ENCODE peak calls at places on chromosomes 6 and 20, in eight cellular contexts. P, G, A, X, F, V, H and J are unnamed samples.

GRCh38 chr20:17669306-17669931 is 12.6 kb downstream of the RRBP1 start:
- DNase-seq in X (no peak), A (no peak), F (no peak), G (no peak), P (no peak), H (no peak), V (no peak), J (no peak)

GRCh38 chr6:163825033-163825432 is 410.5 kb downstream of the QKI start:
- DNase-seq in G (no peak), V (peak), X (peak), A (no peak), P (peak), H (no peak), F (no peak), J (no peak)

GRCh38 chr6:6699741-6700367 is 111.3 kb downstream of the LY86 start:
- DNase-seq in P (peak), F (peak), H (no peak), X (peak), V (peak), G (no peak), A (no peak), J (peak)

GRCh38 chr6:140909620-140910019 is 1223.1 kb upstream of the GJE1 start:
- DNase-seq in X (no peak), H (no peak), P (no peak), G (no peak), V (no peak), A (no peak), F (no peak), J (no peak)

GRCh38 chr6:122604676-122605075 is 5.5 kb upstream of the PKIB start:
- DNase-seq in P (no peak), F (no peak), A (no peak), X (no peak), V (no peak), G (no peak), H (no peak), J (no peak)

GRCh38 chr6:31666337-31666960 is 569 bp downstream of the CSNK2B start:
- DNase-seq in V (peak), P (no peak), F (no peak), A (no peak), X (no peak), H (no peak), G (no peak), J (no peak)

GRCh38 chr6:13522639-13523038 is 35.2 kb upstream of the GFOD1 start:
- DNase-seq in G (no peak), H (no peak), X (peak), P (no peak), A (no peak), F (no peak), V (no peak), J (no peak)

GRCh38 chr20:58700121-58700780 is 7.7 kb downstream of the NPEPL1 start:
- DNase-seq in P (no peak), G (no peak), V (no peak), H (no peak), X (peak), F (peak), A (no peak), J (no peak)

GRCh38 chr6:83442752-83443151 is 11.9 kb upstream of the ME1 start:
- DNase-seq in P (no peak), F (no peak), X (peak), V (peak), A (no peak), H (no peak), G (no peak), J (no peak)

GRCh38 chr6:45663181-45664180 is 285.7 kb upstream of the SUPT3H start:
- DNase-seq in A (no peak), X (peak), G (no peak), P (no peak), V (no peak), H (peak), F (peak), J (no peak)

GRCh38 chr6:80403365-80403764 is 296.9 kb downstream of the BCKDHB start:
- DNase-seq in P (no peak), H (no peak), X (no peak), F (no peak), G (no peak), V (no peak), A (no peak), J (no peak)

GRCh38 chr6:19354181-19354580 is 483.0 kb upstream of the ID4 start:
- DNase-seq in X (no peak), H (no peak), F (no peak), G (no peak), V (no peak), A (no peak), P (no peak), J (no peak)

GRCh38 chr6:33160728-33161323 is 31.4 kb downstream of the COL11A2 start:
- DNase-seq in X (peak), F (no peak), P (peak), G (no peak), A (no peak), V (peak), H (no peak), J (no peak)

GRCh38 chr20:57618091-57618765 is 2.0 kb downstream of the ZBP1 start:
- DNase-seq in V (peak), F (no peak), A (peak), G (peak), X (no peak), P (peak), H (peak), J (peak)

GRCh38 chr6:7685276-7685675 is 40.6 kb upstream of the BMP6 start:
- DNase-seq in H (no peak), A (no peak), F (no peak), G (no peak), V (peak), P (no peak), X (no peak), J (no peak)

GRCh38 chr6:147029923-147030322 is 174.3 kb upstream of the STXBP5 start:
- DNase-seq in F (no peak), V (no peak), P (no peak), A (no peak), H (no peak), X (no peak), G (no peak), J (no peak)

GRCh38 chr6:112468359-112468758 is 121.2 kb downstream of the RFPL4B start:
- DNase-seq in P (no peak), G (no peak), F (no peak), X (peak), H (no peak), A (no peak), V (peak), J (no peak)

GRCh38 chr6:131652472-131652871 is 15.4 kb downstream of the ENPP3 start:
- DNase-seq in F (no peak), X (no peak), G (no peak), P (no peak), A (no peak), H (no peak), V (peak), J (no peak)

GRCh38 chr6:143064996-143065683 is 4.5 kb downstream of the AIG1 start:
- DNase-seq in P (no peak), V (peak), A (no peak), X (peak), F (no peak), H (no peak), G (no peak), J (no peak)

GRCh38 chr6:106731843-106732160 is 102.4 kb downstream of the QRSL1 start:
- DNase-seq in X (no peak), P (no peak), H (no peak), A (no peak), F (no peak), V (no peak), G (no peak), J (no peak)

GRCh38 chr6:1316482-1317220 is 4.8 kb downstream of the FOXQ1 start:
- DNase-seq in F (peak), H (no peak), A (no peak), P (peak), X (no peak), V (peak), G (no peak), J (no peak)

GRCh38 chr6:34151321-34152041 is 5.6 kb upstream of the GRM4 start:
- DNase-seq in G (no peak), V (no peak), F (no peak), X (no peak), P (peak), A (no peak), H (no peak), J (no peak)

GRCh38 chr6:132300323-132300949 is 100.8 kb downstream of the MOXD1 start:
- DNase-seq in F (no peak), A (no peak), P (peak), H (no peak), G (no peak), X (peak), V (peak), J (peak)

GRCh38 chr6:107458687-107459282 is 579 bp downstream of the PDSS2 start:
- DNase-seq in V (peak), H (no peak), P (peak), G (no peak), F (peak), A (no peak), X (peak), J (peak)